ENCODE peak calls at places on chromosomes 13 and 19, in four cellular contexts. R is endothelial cell of umbilical vein, O is retinal pigment epithelial cell, E is progenitor cell of endocrine pancreas. X is an unnamed sample.

GRCh38 chr13:84702174-84702573 is 819.9 kb upstream of the SLITRK1 start:
- DNase-seq in R (no peak), O (no peak), E (no peak), X (no peak)

GRCh38 chr13:39417131-39417530 is 185.9 kb downstream of the LHFPL6 start:
- DNase-seq in R (no peak), O (no peak), E (no peak), X (peak)

GRCh38 chr19:12611361-12611699 is 610 bp downstream of the ZNF791 start:
- DNase-seq in R (peak), O (peak), E (peak), X (peak)

GRCh38 chr19:35006342-35006998 is 6.3 kb downstream of the GRAMD1A start:
- DNase-seq in R (peak), O (no peak), E (no peak), X (peak)

GRCh38 chr13:43270043-43270830 is 246.9 kb downstream of the DNAJC15 start:
- DNase-seq in R (no peak), O (no peak), E (no peak), X (no peak)

GRCh38 chr19:35136977-35137702 is 1.5 kb upstream of the FXYD1 start:
- DNase-seq in R (no peak), O (no peak), E (no peak), X (no peak)

GRCh38 chr13:69817333-69817732 is 290.3 kb upstream of the ATXN8OS start:
- DNase-seq in R (no peak), O (no peak), E (no peak), X (no peak)

GRCh38 chr13:105193026-105193425 is 1342.4 kb downstream of the EFNB2 start:
- DNase-seq in R (no peak), O (no peak), E (no peak), X (no peak)

GRCh38 chr13:110319774-110320509 is 12.9 kb downstream of the COL4A2 start:
- DNase-seq in R (peak), O (no peak), E (no peak), X (peak)

GRCh38 chr13:88617176-88617575 is 946.0 kb downstream of the SLITRK5 start:
- DNase-seq in R (no peak), O (peak), E (no peak), X (no peak)

GRCh38 chr19:5128932-5129389 is 160.0 kb downstream of the KDM4B start:
- DNase-seq in R (peak), O (no peak), E (peak), X (peak)

GRCh38 chr13:34900288-34900739 is 41.8 kb upstream of the NBEA start:
- DNase-seq in R (no peak), O (no peak), E (no peak), X (no peak)

GRCh38 chr19:10643968-10644290 is 10.2 kb upstream of the ILF3 start:
- DNase-seq in R (peak), O (no peak), E (no peak), X (no peak)

GRCh38 chr13:33509642-33510229 is 224.2 kb upstream of the STARD13 start:
- DNase-seq in R (peak), O (no peak), E (no peak), X (peak)

GRCh38 chr13:113320226-113320875 is 23.3 kb downstream of the LAMP1 start:
- DNase-seq in R (no peak), O (no peak), E (no peak), X (no peak)

GRCh38 chr13:52701728-52702480 is 37.7 kb downstream of the CNMD start:
- DNase-seq in R (peak), O (no peak), E (no peak), X (no peak)

GRCh38 chr13:36217456-36217855 is 3.1 kb upstream of the SOHLH2 start:
- DNase-seq in R (no peak), O (no peak), E (no peak), X (no peak)

GRCh38 chr13:98202026-98202425 is 25.0 kb upstream of the RNF113B start:
- DNase-seq in R (no peak), O (no peak), E (no peak), X (no peak)

GRCh38 chr19:35959040-35959967 is 23.1 kb downstream of the LRFN3 start:
- DNase-seq in R (no peak), O (no peak), E (no peak), X (no peak)

GRCh38 chr13:113493315-113493951 is 2.9 kb upstream of the DCUN1D2 start:
- DNase-seq in R (peak), O (peak), E (no peak), X (peak)

GRCh38 chr13:83121904-83122303 is 760.4 kb downstream of the SLITRK1 start:
- DNase-seq in R (no peak), O (no peak), E (no peak), X (peak)

GRCh38 chr13:46149272-46150133 is 32.5 kb downstream of the LCP1 start:
- DNase-seq in R (no peak), O (peak), E (no peak), X (peak)

GRCh38 chr19:10551698-10552301 is 8.1 kb downstream of the ATG4D start:
- DNase-seq in R (no peak), O (no peak), E (no peak), X (peak)

GRCh38 chr19:41702208-41702651 is 6.2 kb upstream of the CEACAM5 start:
- DNase-seq in R (no peak), O (no peak), E (no peak), X (peak)

DNA sequence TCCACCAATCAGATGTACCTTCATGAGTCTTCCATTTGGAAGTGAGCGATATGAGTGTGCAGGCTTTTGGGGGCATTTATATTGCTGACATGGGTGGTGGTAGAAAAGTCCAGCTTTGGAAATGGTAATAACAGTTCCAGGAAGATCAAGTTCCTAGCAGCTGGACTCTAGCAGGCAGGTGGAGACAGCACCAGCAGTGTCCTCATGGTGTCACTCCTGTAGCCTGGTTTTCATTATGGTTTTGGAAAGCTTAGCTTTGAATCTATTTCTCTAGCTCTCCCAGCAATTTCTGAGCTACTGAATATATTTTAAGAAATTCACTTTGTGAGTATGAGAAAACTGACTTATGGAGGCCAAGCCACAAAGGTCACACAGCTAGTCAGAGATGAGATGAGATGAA is 523.2 kb upstream of the HTR2A start:
- DNase-seq in R (no peak), O (no peak), E (no peak), X (no peak)
- TF ChIP-seq CTCF in R (no peak), O (no peak), E (no peak), X (no peak)

DNA sequence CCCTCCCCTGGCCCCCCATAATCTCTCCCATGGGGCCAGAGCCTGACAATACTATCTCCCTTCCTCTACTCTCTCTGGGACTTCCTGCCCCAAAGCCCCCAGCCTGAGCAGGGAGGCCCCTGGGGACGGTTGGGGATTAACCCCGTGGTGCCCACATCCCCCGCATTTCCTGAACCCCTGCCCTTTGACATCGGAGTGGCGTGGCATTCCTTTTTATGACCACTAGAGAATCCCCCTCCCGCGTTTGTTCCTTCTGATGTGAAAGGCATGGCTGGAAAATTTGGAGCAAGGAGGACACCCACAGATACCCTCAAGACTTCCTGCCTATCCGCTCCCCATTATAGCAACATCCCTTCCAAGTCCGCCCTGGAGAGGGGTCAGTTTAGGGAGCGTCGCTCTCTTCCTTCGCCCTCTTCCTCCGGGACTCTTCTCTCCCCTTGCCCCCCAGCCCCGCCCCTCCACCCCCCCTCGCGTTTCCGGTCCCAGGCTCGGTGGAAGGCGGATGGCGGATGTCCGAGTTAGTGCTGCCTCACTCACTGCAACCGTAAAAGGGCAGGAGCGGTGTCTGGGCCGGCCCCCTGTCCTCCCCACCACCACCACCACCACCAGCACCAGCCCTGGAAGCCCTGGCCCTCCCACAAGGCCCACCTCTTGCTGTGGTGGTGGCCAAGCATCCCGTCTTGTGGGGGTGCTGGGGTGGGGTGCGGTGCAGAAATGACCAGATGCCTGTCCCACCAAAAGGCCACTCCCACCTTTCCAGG is 1.8 kb downstream of the VASP start:
- DNase-seq in R (peak), O (no peak), E (no peak), X (peak)
- TF ChIP-seq CTCF in R (no peak), O (no peak), E (no peak), X (no peak)

GRCh38 chr19:54159352-54160181 is at the start of gene LENG1:
- DNase-seq in R (peak), O (peak), E (peak), X (peak)
- TF ChIP-seq CTCF in R (peak), O (no peak), E (peak), X (no peak)

DNA sequence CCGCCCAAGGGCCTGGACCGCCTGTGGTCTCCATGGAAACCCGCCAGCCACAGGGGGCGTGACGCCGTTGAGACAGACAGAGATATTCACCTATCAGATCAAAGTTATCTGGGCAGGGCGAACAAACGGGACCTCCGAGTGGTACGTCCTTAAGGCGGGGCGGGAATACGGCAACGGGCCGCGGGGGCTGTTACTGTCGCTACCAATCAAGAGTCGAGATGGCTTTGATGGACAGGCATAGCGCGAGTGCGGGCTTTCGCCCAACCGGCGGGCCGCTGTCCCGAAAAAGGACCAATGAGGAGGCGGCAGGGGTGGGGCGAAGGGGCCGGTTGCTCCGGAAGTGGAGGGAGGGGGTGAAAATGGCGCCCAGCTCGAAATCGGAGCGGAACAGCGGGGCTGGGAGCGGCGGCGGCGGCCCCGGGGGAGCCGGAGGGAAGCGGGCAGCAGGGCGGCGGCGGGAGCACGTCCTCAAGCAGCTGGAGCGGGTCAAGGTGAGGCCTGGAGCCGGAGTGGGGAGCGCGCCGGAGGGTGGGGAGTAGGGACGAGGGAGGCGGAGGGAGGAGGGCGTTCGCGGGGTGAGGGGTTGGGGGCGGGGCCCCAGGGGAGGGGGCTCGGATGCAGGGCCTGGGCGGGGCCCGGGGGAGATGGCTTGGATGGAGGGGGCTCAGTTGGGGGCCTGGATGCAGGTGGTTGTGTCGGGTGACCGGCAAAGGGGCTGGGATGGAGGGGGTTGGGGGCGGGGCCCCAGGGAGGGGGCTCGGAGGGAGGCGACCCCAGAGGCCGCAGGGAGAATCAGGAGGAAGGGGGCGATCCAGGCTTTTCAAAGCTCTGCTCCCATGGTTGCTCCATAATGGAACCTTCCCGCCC is at the start of gene DCAF15:
- DNase-seq in R (peak), O (peak), E (peak), X (peak)
- TF ChIP-seq CTCF in R (no peak), O (no peak), E (no peak), X (no peak)